ENCODE peak calls at places on chromosomes 3 and 15, in five cellular contexts. T, L, R, B and H are unnamed samples.

GRCh38 chr3:85758442-85758841 is 799.7 kb downstream of the CADM2 start:
- DNase-seq in T (no peak), L (no peak), B (no peak), R (no peak), H (no peak)

GRCh38 chr3:37779289-37780152 is 82.2 kb upstream of the CTDSPL start:
- DNase-seq in T (peak), B (no peak), R (peak), L (peak), H (peak)

GRCh38 chr3:16477501-16477900 is 36.0 kb downstream of the RFTN1 start:
- DNase-seq in R (no peak), B (no peak), L (no peak), T (no peak), H (no peak)

GRCh38 chr3:107216711-107217110 is 160.5 kb upstream of the CCDC54 start:
- DNase-seq in T (no peak), B (no peak), L (no peak), R (no peak), H (no peak)

GRCh38 chr3:115648559-115648958 is 25.2 kb downstream of the GAP43 start:
- DNase-seq in R (no peak), T (no peak), L (no peak), B (no peak), H (no peak)

GRCh38 chr15:70569139-70569717 is 194.1 kb downstream of the UACA start:
- DNase-seq in R (peak), T (no peak), B (no peak), L (peak), H (peak)

GRCh38 chr3:23968467-23969184 is 23.5 kb downstream of the NR1D2 start:
- DNase-seq in T (no peak), L (no peak), B (no peak), R (no peak), H (peak)

GRCh38 chr3:190013943-190014924 is 106.5 kb downstream of the P3H2 start:
- DNase-seq in B (no peak), T (no peak), L (peak), R (no peak), H (no peak)

GRCh38 chr3:98817546-98817945 is 54.4 kb downstream of the ST3GAL6 start:
- DNase-seq in T (peak), L (peak), R (peak), B (no peak), H (peak)

GRCh38 chr3:169512991-169513390 is 150.5 kb downstream of the MECOM start:
- DNase-seq in R (no peak), T (no peak), B (no peak), L (no peak), H (no peak)

GRCh38 chr3:156865732-156866131 is 39.6 kb downstream of the LEKR1 start:
- DNase-seq in L (no peak), B (no peak), T (no peak), R (no peak), H (no peak)

GRCh38 chr3:16176391-16177030 is 2.0 kb downstream of the GALNT15 start:
- DNase-seq in T (no peak), B (no peak), L (no peak), R (no peak), H (no peak)

GRCh38 chr3:69165744-69166143 is 43.3 kb upstream of the LMOD3 start:
- DNase-seq in T (no peak), B (no peak), R (no peak), L (no peak), H (no peak)

GRCh38 chr15:55770808-55771207 is 27.9 kb upstream of the PRTG start:
- DNase-seq in R (no peak), B (no peak), L (no peak), T (no peak), H (no peak)

GRCh38 chr3:117308756-117309155 is 599.2 kb downstream of the TUSC7 start:
- DNase-seq in L (no peak), B (no peak), T (no peak), R (no peak), H (no peak)

GRCh38 chr3:179432021-179432420 is 19.2 kb downstream of the GNB4 start:
- DNase-seq in B (peak), R (no peak), L (no peak), T (no peak), H (no peak)

GRCh38 chr3:72441284-72441994 is 406.8 kb downstream of the SHQ1 start:
- DNase-seq in R (no peak), B (no peak), T (no peak), L (no peak), H (no peak)

GRCh38 chr3:61524933-61525332 is 36.4 kb upstream of the PTPRG start:
- DNase-seq in L (no peak), R (no peak), B (no peak), T (no peak), H (no peak)

GRCh38 chr3:101484805-101485620 is 28.0 kb downstream of the SENP7 start:
- DNase-seq in R (no peak), B (no peak), L (no peak), T (peak), H (no peak)

GRCh38 chr3:123159926-123160635 is 41.7 kb upstream of the SEC22A start:
- DNase-seq in L (no peak), T (no peak), R (no peak), B (no peak), H (no peak)

GRCh38 chr3:47782538-47783308 is 1.0 kb upstream of the SMARCC1 start:
- DNase-seq in R (no peak), B (no peak), L (no peak), T (no peak), H (no peak)

GRCh38 chr15:38782156-38782555 is 217.5 kb upstream of the RASGRP1 start:
- DNase-seq in L (no peak), T (no peak), R (no peak), B (no peak), H (no peak)

DNA sequence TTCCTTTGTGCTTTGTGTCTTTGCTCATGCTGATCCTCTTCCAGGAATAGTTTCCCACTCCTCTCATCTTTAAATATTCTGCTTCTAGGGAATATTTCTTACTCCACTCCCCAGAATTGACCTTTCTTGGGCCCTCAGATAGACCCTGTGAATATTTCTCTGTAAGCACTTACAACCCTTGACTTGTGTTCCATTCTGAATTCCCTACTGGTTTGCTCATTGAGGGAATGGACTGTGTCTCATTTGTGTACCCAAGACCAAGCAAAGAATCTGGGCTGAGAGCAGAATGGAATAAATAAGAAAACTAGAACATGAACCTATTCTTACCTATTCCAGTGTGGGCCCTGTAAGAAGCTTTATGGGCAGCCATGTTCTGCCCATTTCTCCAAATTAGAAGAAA is 72.7 kb upstream of the TSPAN3 start:
- DNase-seq in B (no peak), L (no peak), T (no peak), R (no peak), H (no peak)
- TF ChIP-seq JUNB in B (no peak), L (no peak), T (no peak), R (no peak), H (no peak)

GRCh38 chr3:192207239-192207638 is 520.1 kb downstream of the FGF12 start:
- DNase-seq in L (no peak), B (no peak), R (no peak), T (no peak), H (no peak)

GRCh38 chr3:192212335-192212734 is 515.0 kb downstream of the FGF12 start:
- DNase-seq in R (no peak), T (no peak), B (no peak), L (no peak), H (no peak)

GRCh38 chr3:192216067-192216466 is 511.3 kb downstream of the FGF12 start:
- DNase-seq in T (no peak), B (no peak), R (no peak), L (no peak), H (no peak)

GRCh38 chr3:192207661-192208060 is 519.7 kb downstream of the FGF12 start:
- DNase-seq in B (no peak), R (no peak), L (no peak), T (no peak), H (no peak)

DNA sequence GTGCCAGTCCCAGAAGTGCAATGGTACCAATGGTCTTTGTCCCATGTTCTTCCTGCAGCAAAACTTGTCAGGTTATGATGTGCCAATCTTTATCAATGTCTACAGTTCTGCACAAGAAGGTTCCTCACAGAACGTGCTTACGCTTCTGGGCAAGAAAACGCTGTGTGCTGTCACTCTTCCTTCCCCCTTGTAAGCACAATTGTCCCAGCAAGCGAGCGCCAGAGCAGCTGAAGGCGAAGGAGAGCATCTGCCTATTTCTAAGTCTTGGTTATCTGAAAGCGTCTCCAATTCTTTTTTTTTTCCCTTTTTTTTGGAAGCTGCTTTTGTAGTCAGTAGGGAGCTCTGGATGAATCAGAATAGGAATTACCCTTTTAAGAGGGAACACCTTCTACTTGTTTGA is 514.4 kb downstream of the FGF12 start:
- DNase-seq in T (no peak), B (no peak), L (no peak), R (no peak), H (no peak)
- TF ChIP-seq JUNB in T (no peak), B (no peak), L (no peak), R (no peak), H (no peak)

GRCh38 chr15:80550910-80551265 is 144.2 kb upstream of the ABHD17C start:
- DNase-seq in B (no peak), T (no peak), R (no peak), L (no peak), H (no peak)

GRCh38 chr15:80550219-80550909 is 144.7 kb upstream of the ABHD17C start:
- DNase-seq in B (peak), L (no peak), R (peak), T (no peak), H (no peak)

GRCh38 chr15:80547264-80547663 is 143.1 kb downstream of the ARNT2 start:
- DNase-seq in B (no peak), R (no peak), T (no peak), L (no peak), H (no peak)

GRCh38 chr15:80549712-80550111 is 145.4 kb upstream of the ABHD17C start:
- DNase-seq in T (no peak), L (no peak), R (no peak), B (no peak), H (no peak)

DNA sequence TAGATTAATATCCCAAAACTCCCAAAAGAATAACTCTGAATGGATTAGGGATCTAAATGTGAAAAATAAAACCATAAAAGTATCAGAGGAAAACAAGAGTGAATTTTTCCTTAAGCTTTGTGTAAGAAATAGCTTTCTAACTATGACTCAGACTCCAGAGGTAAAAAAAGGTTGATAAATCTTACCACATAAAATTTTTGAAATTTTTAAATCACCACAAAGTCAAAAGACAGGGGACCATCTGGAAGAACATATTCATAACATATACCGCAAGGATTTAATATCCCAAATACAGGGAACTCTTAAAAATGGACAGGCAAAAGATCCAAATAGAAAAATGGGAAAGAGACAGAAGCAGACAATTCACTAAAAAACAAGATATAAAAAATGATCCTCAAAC is 145.0 kb downstream of the ARNT2 start:
- DNase-seq in R (no peak), B (no peak), L (no peak), T (no peak), H (no peak)
- TF ChIP-seq JUNB in R (no peak), B (no peak), L (no peak), T (no peak), H (no peak)

DNA sequence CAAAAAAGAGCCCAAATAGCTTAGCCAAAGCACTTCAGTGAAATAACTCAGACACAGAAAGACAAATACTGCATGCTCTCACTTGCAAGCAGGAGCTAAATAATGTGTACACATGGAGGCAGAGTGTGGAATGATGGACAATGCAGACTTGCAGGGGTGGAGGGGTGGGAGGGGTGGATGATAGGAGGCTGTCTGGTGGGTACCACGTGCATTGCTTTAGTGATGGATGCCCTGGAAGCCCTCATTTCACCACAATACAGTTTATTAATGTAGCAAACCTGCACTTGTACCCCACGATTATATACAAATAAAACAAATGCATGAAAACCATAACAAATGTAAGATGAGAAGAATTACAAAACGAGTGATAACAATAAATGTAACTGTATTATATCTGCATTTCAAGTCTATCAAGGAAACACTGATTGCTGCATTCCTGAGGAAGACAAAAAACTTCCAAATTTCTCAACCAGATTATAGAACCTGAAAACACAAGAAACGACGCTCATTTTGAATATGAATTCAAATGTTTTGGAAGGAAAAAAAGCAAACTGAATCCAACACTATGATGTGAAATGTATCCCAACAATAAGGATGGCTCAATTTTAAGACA is 96.5 kb downstream of the DLG1 start:
- DNase-seq in T (no peak), R (no peak), L (no peak), B (no peak), H (no peak)
- TF ChIP-seq JUNB in T (no peak), R (no peak), L (no peak), B (no peak), H (no peak)

GRCh38 chr15:74209997-74210573 is 7.5 kb upstream of the STRA6 start:
- DNase-seq in B (no peak), L (no peak), T (no peak), R (no peak), H (no peak)
- TF ChIP-seq JUNB in B (no peak), L (no peak), T (no peak), R (no peak), H (no peak)

GRCh38 chr15:63382966-63383710 is 1.5 kb upstream of the CA12 start:
- DNase-seq in L (no peak), T (no peak), B (no peak), R (no peak), H (no peak)

GRCh38 chr15:63380151-63380827 is 1.4 kb downstream of the CA12 start:
- DNase-seq in R (no peak), L (no peak), T (no peak), B (no peak), H (no peak)

GRCh38 chr15:63379492-63380150 is 2.0 kb downstream of the CA12 start:
- DNase-seq in L (no peak), R (no peak), B (no peak), T (no peak), H (no peak)

GRCh38 chr15:63380828-63381282 is 791 bp downstream of the CA12 start:
- DNase-seq in L (no peak), R (no peak), B (no peak), T (no peak), H (no peak)

GRCh38 chr15:63381301-63382192 is at the start of gene CA12:
- DNase-seq in B (no peak), R (peak), L (peak), T (no peak), H (peak)
- TF ChIP-seq JUNB in B (no peak), R (no peak), L (no peak), T (no peak), H (no peak)

DNA sequence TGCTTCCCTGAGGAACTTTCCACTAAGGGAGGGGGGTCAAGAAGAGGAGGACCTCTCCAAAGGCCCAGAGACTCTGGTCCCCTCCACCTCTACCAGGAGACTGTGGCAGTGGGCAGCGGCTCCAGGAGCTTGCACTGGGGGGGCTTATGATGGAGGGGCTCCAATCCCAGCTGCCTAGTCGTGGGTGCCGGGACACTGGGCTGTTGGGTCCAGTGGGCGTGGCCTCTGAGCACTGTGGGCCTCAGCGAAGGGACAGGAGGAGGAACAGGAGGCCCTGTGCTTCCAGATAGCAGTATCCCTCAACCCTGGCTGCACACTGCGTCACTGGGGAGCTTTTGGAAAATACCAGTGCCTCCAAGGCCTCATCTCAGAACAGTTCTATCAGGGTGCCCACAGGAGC is 13.5 kb upstream of the DLL4 start:
- DNase-seq in B (no peak), R (no peak), L (no peak), T (peak), H (no peak)
- TF ChIP-seq JUNB in B (no peak), R (no peak), L (no peak), T (no peak), H (no peak)

GRCh38 chr15:29613951-29614382 is 208.3 kb downstream of the TJP1 start:
- DNase-seq in R (peak), T (peak), L (peak), B (no peak), H (peak)
- TF ChIP-seq JUNB in R (no peak), T (no peak), L (no peak), B (no peak), H (no peak)

GRCh38 chr3:153319691-153320552 is 157.9 kb downstream of the RAP2B start:
- DNase-seq in L (no peak), R (no peak), B (no peak), T (no peak), H (no peak)

GRCh38 chr3:153315781-153316180 is 153.8 kb downstream of the RAP2B start:
- DNase-seq in T (no peak), L (no peak), B (no peak), R (no peak), H (no peak)

GRCh38 chr3:153320585-153321128 is 158.6 kb downstream of the RAP2B start:
- DNase-seq in L (no peak), R (no peak), B (no peak), T (no peak), H (no peak)
- TF ChIP-seq JUNB in L (no peak), R (no peak), B (no peak), T (no peak), H (no peak)

GRCh38 chr15:63473007-63473748 is 31.2 kb upstream of the USP3 start:
- DNase-seq in R (peak), L (no peak), B (peak), T (no peak), H (no peak)
- TF ChIP-seq JUNB in R (no peak), L (no peak), B (no peak), T (no peak), H (no peak)